ENCODE peak calls at places on chromosomes 6 and 20, in seven cellular contexts. Y is ovary, H is lower lobe of right lung, C is iPS DF 6.9, X is esophagus squamous epithelium, F is dorsolateral prefrontal cortex, W is prostate gland. O is an unnamed sample.

GRCh38 chr6:158789115-158789917 is 29.9 kb downstream of the EZR start:
- DNase-seq in Y (no peak), H (no peak), C (no peak), X (no peak), F (no peak), W (no peak), O (no peak)

GRCh38 chr20:35621560-35621946 is 5.9 kb downstream of the SPAG4 start:
- DNase-seq in Y (no peak), H (no peak), C (no peak), X (no peak), F (no peak), W (no peak), O (no peak)

GRCh38 chr6:40965046-40965445 is 74.0 kb downstream of the UNC5CL start:
- DNase-seq in Y (no peak), H (no peak), C (no peak), X (no peak), F (no peak), W (no peak), O (no peak)

GRCh38 chr6:35049885-35050284 is 91.3 kb downstream of the TCP11 start:
- DNase-seq in Y (no peak), H (no peak), C (no peak), X (no peak), F (peak; percentile 79), W (no peak), O (no peak)

GRCh38 chr6:27078734-27079357 is 168.7 kb upstream of the PRSS16 start:
- DNase-seq in Y (peak; percentile 18), H (no peak), C (no peak), X (no peak), F (no peak), W (peak; percentile 45), O (peak; percentile 71)

GRCh38 chr20:5559937-5560336 is 190.3 kb upstream of the SHLD1 start:
- DNase-seq in Y (no peak), H (no peak), C (no peak), X (no peak), F (no peak), W (no peak), O (no peak)

GRCh38 chr20:7015257-7015656 is 247.8 kb downstream of the BMP2 start:
- DNase-seq in Y (no peak), H (no peak), C (no peak), X (no peak), F (no peak), W (no peak), O (no peak)

GRCh38 chr6:31922942-31923341 is 4.6 kb upstream of the C2 start:
- DNase-seq in Y (no peak), H (no peak), C (no peak), X (no peak), F (no peak), W (no peak), O (no peak)

GRCh38 chr20:59829415-59830106 is 103.9 kb downstream of the SYCP2 start:
- DNase-seq in Y (no peak), H (no peak), C (no peak), X (no peak), F (peak; percentile 77), W (no peak), O (no peak)

GRCh38 chr6:167907837-167908681 is 81.3 kb downstream of the AFDN start:
- DNase-seq in Y (no peak), H (no peak), C (no peak), X (no peak), F (no peak), W (peak; percentile 42), O (peak; percentile 15)

GRCh38 chr6:9252784-9253183 is 817.4 kb upstream of the SLC35B3 start:
- DNase-seq in Y (no peak), H (no peak), C (no peak), X (no peak), F (no peak), W (no peak), O (no peak)

GRCh38 chr6:11233936-11234573 is 1.6 kb upstream of the NEDD9 start:
- DNase-seq in Y (no peak), H (no peak), C (no peak), X (no peak), F (no peak), W (no peak), O (no peak)

GRCh38 chr6:11232968-11233626 is 629 bp upstream of the NEDD9 start:
- DNase-seq in Y (no peak), H (no peak), C (no peak), X (no peak), F (no peak), W (no peak), O (no peak)

GRCh38 chr6:11235062-11235461 is 2.6 kb upstream of the NEDD9 start:
- DNase-seq in Y (no peak), H (no peak), C (no peak), X (no peak), F (no peak), W (no peak), O (no peak)

GRCh38 chr6:11236915-11237314 is 4.4 kb upstream of the NEDD9 start:
- DNase-seq in Y (no peak), H (no peak), C (no peak), X (no peak), F (no peak), W (no peak), O (no peak)

GRCh38 chr6:11236351-11236750 is 3.9 kb upstream of the NEDD9 start:
- DNase-seq in Y (no peak), H (no peak), C (no peak), X (no peak), F (no peak), W (no peak), O (peak; percentile 71)
- H3K27ac ChIP-seq in Y (no peak overlapping the region), H (peak overlapping the region; percentile 61), C (no peak overlapping the region), X (peak overlapping the region; percentile 19), F (no peak overlapping the region), W (no peak overlapping the region), O (peak overlapping the region; percentile 5)

GRCh38 chr6:2817778-2818443 is 23.8 kb downstream of the SERPINB1 start:
- DNase-seq in Y (no peak), H (no peak), C (no peak), X (no peak), F (no peak), W (no peak), O (peak; percentile 88)

GRCh38 chr6:2821554-2821953 is 20.1 kb downstream of the SERPINB1 start:
- DNase-seq in Y (no peak), H (no peak), C (no peak), X (no peak), F (no peak), W (no peak), O (no peak)

GRCh38 chr6:2818593-2818992 is 23.1 kb downstream of the SERPINB1 start:
- DNase-seq in Y (no peak), H (no peak), C (no peak), X (no peak), F (no peak), W (no peak), O (peak; percentile 88)

GRCh38 chr6:2819115-2819514 is 22.5 kb downstream of the SERPINB1 start:
- DNase-seq in Y (no peak), H (no peak), C (no peak), X (no peak), F (no peak), W (no peak), O (no peak)

GRCh38 chr6:2819891-2820814 is 21.5 kb downstream of the SERPINB1 start:
- DNase-seq in Y (no peak), H (no peak), C (no peak), X (no peak), F (no peak), W (no peak), O (peak; percentile 87)
- H3K27ac ChIP-seq in Y (no peak overlapping the region), H (no peak overlapping the region), C (no peak overlapping the region), X (peak overlapping the region; percentile 82), F (no peak overlapping the region), W (no peak overlapping the region), O (peak overlapping the region; percentile 81)

GRCh38 chr20:50787181-50787580 is 7.7 kb upstream of the BCAS4 start:
- DNase-seq in Y (no peak), H (no peak), C (no peak), X (no peak), F (no peak), W (no peak), O (no peak)
- H3K27ac ChIP-seq in Y (no peak overlapping the region), H (no peak overlapping the region), C (no peak overlapping the region), X (no peak overlapping the region), F (no peak overlapping the region), W (no peak overlapping the region), O (no peak overlapping the region)

GRCh38 chr6:108780784-108781183 is 67.4 kb upstream of the ARMC2 start:
- DNase-seq in Y (no peak), H (no peak), C (no peak), X (no peak), F (no peak), W (no peak), O (no peak)

GRCh38 chr6:108785653-108786052 is 62.6 kb upstream of the ARMC2 start:
- DNase-seq in Y (no peak), H (no peak), C (no peak), X (no peak), F (no peak), W (no peak), O (no peak)

GRCh38 chr6:108781419-108782110 is 66.7 kb upstream of the ARMC2 start:
- DNase-seq in Y (peak; percentile 37), H (no peak), C (peak; percentile 57), X (no peak), F (no peak), W (no peak), O (no peak)

GRCh38 chr6:108779521-108779920 is 68.7 kb upstream of the ARMC2 start:
- DNase-seq in Y (no peak), H (no peak), C (no peak), X (no peak), F (no peak), W (no peak), O (no peak)

GRCh38 chr6:108782231-108783041 is 65.8 kb upstream of the ARMC2 start:
- DNase-seq in Y (peak; percentile 88), H (peak; percentile 90), C (peak; percentile 39), X (no peak), F (peak; percentile 74), W (peak; percentile 90), O (peak; percentile 88)
- H3K27ac ChIP-seq in Y (no peak overlapping the region), H (peak overlapping the region; percentile 37), C (no peak overlapping the region), X (peak overlapping the region; percentile 62), F (peak overlapping the region; percentile 69), W (peak overlapping the region; percentile 67), O (no peak overlapping the region)

GRCh38 chr6:111604259-111605099 is 1.2 kb downstream of the TRAF3IP2 start:
- DNase-seq in Y (peak; percentile 65), H (no peak), C (no peak), X (no peak), F (no peak), W (peak; percentile 34), O (peak; percentile 90)

GRCh38 chr6:111601875-111602274 is 3.8 kb downstream of the TRAF3IP2 start:
- DNase-seq in Y (peak; percentile 69), H (no peak), C (no peak), X (no peak), F (no peak), W (peak; percentile 62), O (peak; percentile 93)

GRCh38 chr6:111605100-111605748 is 454 bp downstream of the TRAF3IP2 start:
- DNase-seq in Y (peak; percentile 85), H (peak; percentile 78), C (no peak), X (no peak), F (no peak), W (peak; percentile 58), O (peak; percentile 77)

GRCh38 chr6:111602481-111603404 is 2.9 kb downstream of the TRAF3IP2 start:
- DNase-seq in Y (peak; percentile 46), H (no peak), C (no peak), X (no peak), F (no peak), W (no peak), O (peak; percentile 92)

DNA sequence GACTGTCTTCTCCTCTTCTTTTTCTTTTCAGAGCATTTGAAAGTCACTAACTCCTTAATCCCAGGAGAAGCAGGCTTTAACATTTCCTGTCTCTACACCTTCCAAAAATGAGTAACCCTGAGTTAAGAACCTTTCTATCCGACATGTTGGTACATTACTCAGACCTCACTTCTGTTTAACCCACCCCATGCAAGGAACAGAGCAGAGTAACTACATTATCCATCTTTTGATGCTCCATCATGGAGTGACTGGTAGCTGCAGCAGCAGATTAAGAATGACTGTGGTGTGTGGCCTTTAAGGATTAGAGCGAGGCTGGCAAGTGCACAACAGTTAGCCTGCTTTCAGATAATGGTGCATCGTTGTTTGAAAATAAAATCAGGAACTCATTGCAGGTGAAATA is 2.0 kb downstream of the TRAF3IP2 start:
- DNase-seq in Y (no peak), H (no peak), C (no peak), X (no peak), F (no peak), W (no peak), O (no peak)
- H3K27ac ChIP-seq in Y (peak overlapping the region; percentile 89), H (peak overlapping the region; percentile 98), C (no peak overlapping the region), X (peak overlapping the region; percentile 99), F (peak overlapping the region; percentile 51), W (peak overlapping the region; percentile 88), O (peak overlapping the region; percentile 92)